ENCODE peak calls at places on chromosomes 12 and 14, in five cellular contexts. One of them, this sample, is unnamed.

GRCh38 chr14:93239869-93240677 is 33.0 kb downstream of the UBR7 start:
- DNase-seq in D341Med: no peak
- DNase-seq in cardiac muscle cell: no peak
- DNase-seq in mesendoderm: no peak
- DNase-seq in MCF 10A: peak; percentile 60
- DNase-seq in this sample: no peak

GRCh38 chr12:74043343-74043742 is 494.3 kb upstream of the ATXN7L3B start:
- DNase-seq in D341Med: no peak
- DNase-seq in cardiac muscle cell: no peak
- DNase-seq in mesendoderm: peak; percentile 23
- DNase-seq in MCF 10A: peak; percentile 90
- DNase-seq in this sample: no peak

GRCh38 chr12:115394498-115395220 is 710.7 kb upstream of the TBX3 start:
- DNase-seq in D341Med: no peak
- DNase-seq in cardiac muscle cell: no peak
- DNase-seq in mesendoderm: no peak
- DNase-seq in MCF 10A: no peak
- DNase-seq in this sample: no peak

GRCh38 chr12:12946686-12947355 is 5.1 kb downstream of the GPRC5D start:
- DNase-seq in D341Med: no peak
- DNase-seq in cardiac muscle cell: no peak
- DNase-seq in mesendoderm: no peak
- DNase-seq in MCF 10A: no peak
- DNase-seq in this sample: no peak

GRCh38 chr12:87870061-87870460 is 159.1 kb downstream of the C12orf50 start:
- DNase-seq in D341Med: no peak
- DNase-seq in cardiac muscle cell: no peak
- DNase-seq in mesendoderm: no peak
- DNase-seq in MCF 10A: no peak
- DNase-seq in this sample: no peak

GRCh38 chr14:64910847-64911495 is 3.3 kb upstream of the CHURC1 start:
- DNase-seq in D341Med: no peak
- DNase-seq in cardiac muscle cell: peak; percentile 39
- DNase-seq in mesendoderm: peak; percentile 35
- DNase-seq in MCF 10A: peak; percentile 47
- DNase-seq in this sample: peak; percentile 24

GRCh38 chr12:50988871-50989270 is 36.5 kb downstream of the HIGD1C start:
- DNase-seq in D341Med: no peak
- DNase-seq in cardiac muscle cell: no peak
- DNase-seq in mesendoderm: no peak
- DNase-seq in MCF 10A: no peak
- DNase-seq in this sample: peak; percentile 80

GRCh38 chr12:42477931-42478330 is 111.6 kb downstream of the PRICKLE1 start:
- DNase-seq in D341Med: no peak
- DNase-seq in cardiac muscle cell: no peak
- DNase-seq in mesendoderm: no peak
- DNase-seq in MCF 10A: no peak
- DNase-seq in this sample: no peak

GRCh38 chr12:125949471-125949870 is 884.2 kb downstream of the AACS start:
- DNase-seq in D341Med: no peak
- DNase-seq in cardiac muscle cell: no peak
- DNase-seq in mesendoderm: no peak
- DNase-seq in MCF 10A: no peak
- DNase-seq in this sample: no peak

GRCh38 chr14:34496679-34497513 is 34.9 kb upstream of the SPTSSA start:
- DNase-seq in D341Med: no peak
- DNase-seq in cardiac muscle cell: no peak
- DNase-seq in mesendoderm: peak; percentile 97
- DNase-seq in MCF 10A: peak; percentile 99
- DNase-seq in this sample: no peak

GRCh38 chr12:1706284-1707016 is 15.6 kb downstream of the ADIPOR2 start:
- DNase-seq in D341Med: no peak
- DNase-seq in cardiac muscle cell: no peak
- DNase-seq in mesendoderm: peak; percentile 48
- DNase-seq in MCF 10A: peak; percentile 27
- DNase-seq in this sample: no peak

GRCh38 chr12:48013287-48013686 is 9.0 kb upstream of the COL2A1 start:
- DNase-seq in D341Med: no peak
- DNase-seq in cardiac muscle cell: no peak
- DNase-seq in mesendoderm: no peak
- DNase-seq in MCF 10A: no peak
- DNase-seq in this sample: no peak

This sample was measured in dermis microvascular lymphatic vessel endothelial cell.